ENCODE peak calls at places on chromosomes 5 and 9, in eight cellular contexts. P is tibial nerve, F is upper lobe of left lung, L is GM12878, N is A549, Q is HepG2, E is esophagus muscularis mucosa, W is stomach. K is an unnamed sample.

GRCh38 chr5:40991168-40991980 is 79.8 kb downstream of the MROH2B start:
- DNase-seq in F (no peak), E (peak), P (peak), L (no peak), W (peak), Q (peak), N (peak), K (peak)

GRCh38 chr5:97501965-97502305 is 318.9 kb upstream of the RIOK2 start:
- DNase-seq in Q (no peak), L (no peak), P (no peak), W (no peak), E (no peak), N (no peak), F (no peak), K (no peak)

GRCh38 chr5:96434201-96434645 is 1.2 kb upstream of the PCSK1 start:
- DNase-seq in W (peak), L (no peak), F (no peak), Q (peak), N (peak), E (no peak), P (no peak), K (peak)

GRCh38 chr5:62720036-62720441 is 141.4 kb downstream of the LRRC70 start:
- DNase-seq in P (no peak), W (peak), E (no peak), Q (peak), N (peak), L (peak), F (no peak), K (no peak)

GRCh38 chr5:138911441-138911840 is 36.3 kb upstream of the LRRTM2 start:
- DNase-seq in P (no peak), Q (no peak), E (no peak), N (no peak), F (no peak), W (no peak), L (no peak), K (no peak)

GRCh38 chr9:137465000-137465769 is 6.1 kb upstream of the NSMF start:
- DNase-seq in Q (no peak), P (no peak), F (peak), N (no peak), W (no peak), L (no peak), E (no peak), K (no peak)

GRCh38 chr5:14187660-14188059 is 44.5 kb downstream of the TRIO start:
- DNase-seq in E (no peak), F (no peak), P (no peak), W (no peak), L (no peak), Q (no peak), N (peak), K (no peak)

GRCh38 chr5:1007221-1007680 is 1.4 kb upstream of the NKD2 start:
- DNase-seq in E (no peak), P (no peak), L (no peak), W (peak), Q (no peak), F (peak), N (no peak), K (peak)

GRCh38 chr5:140219068-140219971 is 44.3 kb downstream of the CYSTM1 start:
- DNase-seq in N (no peak), L (no peak), E (no peak), W (peak), F (no peak), P (no peak), Q (peak), K (no peak)

GRCh38 chr9:37036237-37037136 is 2.4 kb upstream of the PAX5 start:
- DNase-seq in L (no peak), W (peak), N (no peak), Q (no peak), P (no peak), F (peak), E (no peak), K (peak)

GRCh38 chr9:133151601-133152525 is 11.9 kb downstream of the GBGT1 start:
- DNase-seq in P (no peak), L (no peak), Q (no peak), E (no peak), W (no peak), F (no peak), N (no peak), K (no peak)

GRCh38 chr9:133151041-133151440 is 12.7 kb downstream of the GBGT1 start:
- DNase-seq in Q (no peak), F (no peak), N (no peak), W (no peak), E (no peak), L (no peak), P (no peak), K (no peak)

GRCh38 chr9:133147412-133148271 is 16.1 kb downstream of the GBGT1 start:
- DNase-seq in E (peak), Q (peak), P (peak), F (peak), N (peak), L (no peak), W (peak), K (peak)

GRCh38 chr9:133148351-133149129 is 15.2 kb downstream of the GBGT1 start:
- DNase-seq in Q (no peak), N (no peak), F (peak), L (no peak), E (no peak), P (no peak), W (peak), K (peak)

GRCh38 chr9:133149130-133150015 is 14.3 kb downstream of the GBGT1 start:
- DNase-seq in F (peak), N (peak), L (peak), W (peak), Q (peak), P (peak), E (peak), K (peak)
- H3K27ac ChIP-seq in F (peak), N (peak), L (peak), W (peak), Q (peak), P (peak), E (peak), K (peak)

GRCh38 chr5:145141534-145141933 is 693.6 kb downstream of the PRELID2 start:
- DNase-seq in W (no peak), E (no peak), Q (no peak), N (no peak), P (no peak), F (no peak), L (no peak), K (no peak)
- TF ChIP-seq EP300 in W (no peak), E (no peak), Q (no peak), N (no peak), P (no peak), F (no peak), L (no peak), K (no peak)

DNA sequence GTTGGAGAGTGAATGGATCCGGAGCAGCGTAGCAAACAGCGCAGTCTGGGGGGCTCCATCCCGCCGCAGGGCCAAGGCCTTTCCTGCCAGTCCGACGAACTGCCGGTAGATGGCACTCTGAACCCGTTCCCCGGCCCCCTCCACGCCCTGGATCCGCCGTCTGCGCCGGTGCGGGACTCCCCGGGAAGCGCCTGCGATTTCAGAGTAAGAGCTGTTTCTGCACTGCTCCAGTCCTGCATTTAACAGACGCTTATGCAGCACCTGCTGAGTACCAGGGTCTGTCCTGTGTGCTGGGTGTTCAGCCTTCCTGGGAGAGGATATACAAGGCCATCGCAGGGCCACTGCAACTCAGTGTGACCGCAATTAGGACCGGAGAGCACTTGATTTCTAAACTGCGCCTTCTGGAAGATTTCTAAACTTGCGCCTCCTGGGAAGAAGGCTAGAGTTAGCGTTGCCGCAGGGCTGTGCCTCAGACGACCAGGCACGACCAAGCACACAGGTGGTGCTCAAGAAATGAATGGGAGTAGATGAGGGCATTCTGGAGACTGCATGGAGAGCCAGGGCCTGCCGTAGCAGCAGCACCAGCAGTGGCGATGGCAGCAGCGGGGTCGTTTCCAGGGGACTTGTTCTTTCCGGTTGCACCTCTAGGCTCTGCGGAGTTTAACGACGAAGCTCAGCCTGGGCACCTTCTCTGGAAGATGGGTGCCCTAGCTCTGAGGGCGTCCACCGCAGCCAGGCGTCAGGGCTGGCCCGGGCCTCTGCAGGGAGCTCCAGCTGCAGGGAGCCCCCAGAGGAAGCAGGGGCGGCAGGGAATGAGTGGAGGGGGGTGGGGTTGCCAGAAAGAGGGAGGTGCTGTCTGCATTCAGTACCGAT is 14.3 kb upstream of the TIFAB start:
- DNase-seq in F (peak), P (peak), W (peak), L (no peak), N (peak), E (no peak), Q (peak), K (peak)
- TF ChIP-seq POLR2A in F (no peak), P (no peak), W (no peak), L (no peak), N (no peak), E (no peak), Q (no peak), K (no peak)

DNA sequence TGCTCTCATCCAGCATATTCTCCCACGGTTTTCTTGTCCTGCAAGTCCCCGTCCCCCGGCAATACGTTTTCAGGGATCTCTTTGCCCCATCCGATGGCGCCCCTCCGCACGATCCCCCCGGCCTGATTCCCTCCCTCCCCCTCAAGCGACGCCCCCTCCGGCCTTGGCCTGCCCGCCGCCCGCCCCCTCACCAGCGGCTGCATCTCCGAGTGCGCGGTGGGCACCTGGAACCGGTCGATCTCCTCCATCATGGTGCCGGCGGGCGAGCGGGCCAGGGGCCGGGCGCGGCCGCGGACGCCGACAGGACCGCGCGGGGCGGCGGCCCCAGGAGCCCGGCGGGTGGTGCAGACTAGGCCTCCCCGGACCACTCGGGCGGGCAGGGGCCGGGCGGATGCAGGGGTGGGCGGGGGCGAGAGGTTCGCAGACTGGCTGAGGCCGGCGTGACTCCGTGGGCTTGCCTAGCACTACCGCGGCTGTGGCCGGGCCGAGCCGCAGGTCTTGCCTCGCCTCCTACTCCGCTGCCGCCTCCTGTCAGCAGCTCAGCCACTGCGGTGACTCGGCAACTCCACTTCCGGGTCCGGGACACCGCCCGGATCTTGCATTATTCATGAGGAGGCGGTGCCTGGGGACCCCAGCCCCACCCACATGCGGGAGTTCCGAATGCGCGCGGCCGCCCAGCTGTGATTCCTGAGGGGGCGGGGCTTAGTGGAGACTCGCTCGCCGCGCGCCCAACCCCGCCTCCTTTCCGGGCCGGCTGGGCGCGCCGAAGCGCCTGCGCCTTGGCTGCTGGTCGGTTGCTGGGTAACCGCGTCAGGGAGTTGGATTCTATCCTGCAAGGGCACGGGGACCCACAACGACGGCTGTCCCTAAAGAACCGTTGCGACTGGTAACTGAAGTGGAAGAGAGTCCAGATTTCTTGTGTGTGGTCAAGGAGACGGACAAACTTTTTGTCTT is at the start of the genes DNAI1 and FAM219A:
- DNase-seq in F (peak), E (peak), N (peak), L (peak), P (peak), W (peak), Q (peak), K (peak)
- H3K27ac ChIP-seq in F (peak), E (peak), N (peak), L (no peak), P (peak), W (peak), Q (no peak), K (peak)

GRCh38 chr5:132313378-132313777 is 19.2 kb downstream of the SLC22A4 start:
- DNase-seq in F (no peak), P (no peak), Q (no peak), W (no peak), N (no peak), L (no peak), E (no peak), K (no peak)
- TF ChIP-seq EP300 in F (no peak), P (no peak), Q (no peak), W (no peak), N (no peak), L (no peak), E (no peak), K (no peak)

GRCh38 chr5:132501961-132502931 is 11.7 kb upstream of the IRF1 start:
- DNase-seq in E (peak), Q (peak), W (peak), N (no peak), P (no peak), L (no peak), F (no peak), K (peak)
- TF ChIP-seq POLR2A in E (no peak), Q (no peak), W (no peak), N (no peak), P (no peak), L (no peak), F (no peak), K (no peak)